ENCODE peak calls at places on chromosomes 7 and 10, in ten cellular contexts. Q, G, K, A, Z, Y, W, T, H and L are unnamed samples. For H3K9me3 and H3K4me1, the result is how much of the 10 kb centered on the place peaks cover.

GRCh38 chr7:50657341-50657873 is 92.2 kb upstream of the DDC start:
- DNase-seq in Q (no peak), Y (no peak), A (no peak), Z (no peak), G (peak), T (no peak), H (peak), W (no peak), K (peak), L (peak)

GRCh38 chr7:51026341-51026740 is 243.6 kb upstream of the GRB10 start:
- DNase-seq in Y (no peak), H (peak), T (no peak), G (no peak), A (no peak), Z (no peak), W (no peak), Q (no peak), K (no peak), L (no peak)

GRCh38 chr10:34795334-34795733 is 19.8 kb downstream of the PARD3 start:
- DNase-seq in H (no peak), A (no peak), G (no peak), Y (no peak), K (no peak), Z (no peak), W (no peak), T (peak), Q (no peak), L (no peak)

GRCh38 chr10:29806350-29806788 is 171.6 kb upstream of the SVIL start:
- DNase-seq in Z (no peak), H (no peak), T (no peak), A (no peak), Y (no peak), G (peak), W (no peak), Q (no peak), K (no peak), L (no peak)

GRCh38 chr7:18895456-18895855 is 222.0 kb downstream of the TWIST1 start:
- DNase-seq in W (no peak), Q (no peak), T (no peak), A (no peak), Y (no peak), H (no peak), Z (no peak), G (peak), K (no peak), L (no peak)

GRCh38 chr7:128959296-128959695 is 21.6 kb downstream of the IRF5 start:
- DNase-seq in H (no peak), T (no peak), K (no peak), G (no peak), A (no peak), W (no peak), Y (no peak), Z (no peak), Q (no peak), L (no peak)

GRCh38 chr10:97686301-97686961 is 610 bp downstream of the AVPI1 start:
- DNase-seq in T (no peak), W (no peak), G (peak), K (no peak), Z (no peak), Y (peak), A (no peak), H (peak), Q (no peak), L (no peak)

GRCh38 chr7:104926905-104927454 is 87.0 kb upstream of the KMT2E start:
- DNase-seq in T (no peak), Q (no peak), Z (no peak), K (no peak), A (no peak), Y (no peak), G (no peak), H (no peak), W (no peak), L (no peak)

GRCh38 chr7:23712368-23713284 is 2.6 kb downstream of the STK31 start:
- DNase-seq in W (no peak), Y (peak), Q (no peak), Z (peak), H (no peak), G (peak), A (peak), K (no peak), T (no peak), L (peak)

GRCh38 chr10:68784476-68784875 is 42.9 kb upstream of the STOX1 start:
- DNase-seq in K (no peak), Q (no peak), Z (no peak), A (no peak), T (no peak), G (no peak), W (no peak), Y (no peak), H (no peak), L (no peak)

GRCh38 chr10:18079665-18080295 is 60.4 kb upstream of the CACNB2 start:
- DNase-seq in K (no peak), H (no peak), Q (no peak), Z (no peak), Y (no peak), T (no peak), G (peak), W (no peak), A (no peak), L (no peak)

GRCh38 chr7:30548762-30549344 is 44.2 kb upstream of the GGCT start:
- DNase-seq in T (no peak), K (peak), A (no peak), Z (peak), G (peak), H (peak), Y (peak), W (peak), Q (peak), L (peak)

GRCh38 chr7:43779032-43779812 is 20.7 kb downstream of the BLVRA start:
- DNase-seq in K (no peak), Z (no peak), Y (no peak), Q (no peak), G (no peak), W (no peak), A (no peak), T (no peak), H (peak), L (no peak)

GRCh38 chr10:78263521-78263988 is 229.9 kb downstream of the RPS24 start:
- DNase-seq in T (peak), K (no peak), Q (no peak), Y (no peak), G (peak), W (no peak), H (no peak), Z (no peak), A (no peak), L (no peak)

GRCh38 chr7:81110673-81111072 is 191.8 kb upstream of the SEMA3C start:
- DNase-seq in A (no peak), T (no peak), Y (no peak), W (no peak), K (no peak), H (no peak), G (no peak), Q (no peak), Z (no peak), L (no peak)

GRCh38 chr10:120514959-120515358 is 57.9 kb downstream of the PLPP4 start:
- DNase-seq in A (no peak), Y (no peak), G (no peak), Q (no peak), T (no peak), K (no peak), Z (peak), W (no peak), H (no peak), L (no peak)

GRCh38 chr10:46294641-46295230 is 7.9 kb downstream of the ANTXRL start:
- DNase-seq in A (no peak), Y (no peak), H (no peak), T (peak), W (no peak), G (no peak), K (no peak), Z (no peak), Q (no peak), L (no peak)

GRCh38 chr7:455110-455928 is 64.3 kb downstream of the PDGFA start:
- DNase-seq in W (no peak), Y (no peak), G (no peak), K (peak), T (peak), Z (peak), Q (no peak), A (no peak), H (no peak), L (peak)

GRCh38 chr10:110852255-110852896 is 19.4 kb upstream of the PDCD4 start:
- DNase-seq in Y (no peak), A (no peak), Z (no peak), W (no peak), H (peak), G (peak), K (no peak), Q (peak), T (no peak), L (no peak)

GRCh38 chr10:63769367-63769766 is 248.2 kb downstream of the REEP3 start:
- DNase-seq in Z (no peak), A (no peak), K (no peak), Q (no peak), G (no peak), W (no peak), H (no peak), T (no peak), Y (no peak), L (no peak)

GRCh38 chr7:28458732-28459131 is 46.4 kb downstream of the CREB5 start:
- DNase-seq in W (no peak), Q (no peak), A (no peak), H (no peak), G (no peak), T (no peak), Y (no peak), K (no peak), Z (no peak), L (no peak)

GRCh38 chr7:4882742-4883351 is 669 bp downstream of the RADIL start:
- DNase-seq in T (no peak), G (peak), W (no peak), H (no peak), Z (peak), K (no peak), A (peak), Y (no peak), Q (no peak), L (peak)

DNA sequence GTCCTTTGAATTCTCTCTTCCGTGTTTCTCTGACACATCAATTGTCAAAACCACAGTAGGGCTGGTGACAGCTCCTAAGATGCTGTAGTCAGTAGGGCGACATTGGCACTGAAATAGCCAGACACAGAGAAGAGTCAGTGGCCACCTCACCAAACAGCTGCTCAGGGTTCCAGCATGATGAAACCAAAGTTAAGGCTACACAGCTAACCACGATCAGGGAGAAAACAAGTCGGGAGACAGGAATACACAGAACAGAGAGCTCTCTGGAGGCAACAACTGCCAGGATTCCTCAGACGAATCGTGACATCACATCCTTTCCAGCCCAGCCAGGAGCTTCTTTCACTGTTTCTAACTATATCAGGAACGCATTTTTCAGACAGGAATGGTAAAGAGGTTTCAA is 922.2 kb downstream of the SORCS1 start:
- DNase-seq in Z (no peak), K (no peak), G (no peak), Y (no peak), T (no peak), A (no peak), W (no peak), Q (no peak), H (no peak), L (no peak)
- H3K9me3 ChIP-seq in Z (under half), K (under half), G (under half), Y (under half), T (under half), A (under half), W (under half), Q (under half), H (under half), L (under half)

GRCh38 chr10:5449227-5449626 is 36.9 kb downstream of the NET1 start:
- DNase-seq in Z (no peak), T (no peak), Y (no peak), A (no peak), H (no peak), K (no peak), G (peak), W (no peak), Q (no peak), L (no peak)

GRCh38 chr10:5447611-5448071 is 35.3 kb downstream of the NET1 start:
- DNase-seq in G (peak), Z (no peak), A (peak), Y (peak), W (no peak), Q (no peak), T (no peak), K (no peak), H (no peak), L (no peak)

GRCh38 chr10:5450605-5451384 is 38.4 kb downstream of the NET1 start:
- DNase-seq in G (peak), Q (no peak), A (no peak), H (no peak), K (no peak), Y (no peak), W (no peak), T (no peak), Z (no peak), L (no peak)

GRCh38 chr10:5448333-5449048 is 36.1 kb downstream of the NET1 start:
- DNase-seq in A (no peak), Q (no peak), K (no peak), Y (no peak), T (no peak), G (peak), Z (no peak), H (no peak), W (no peak), L (no peak)

DNA sequence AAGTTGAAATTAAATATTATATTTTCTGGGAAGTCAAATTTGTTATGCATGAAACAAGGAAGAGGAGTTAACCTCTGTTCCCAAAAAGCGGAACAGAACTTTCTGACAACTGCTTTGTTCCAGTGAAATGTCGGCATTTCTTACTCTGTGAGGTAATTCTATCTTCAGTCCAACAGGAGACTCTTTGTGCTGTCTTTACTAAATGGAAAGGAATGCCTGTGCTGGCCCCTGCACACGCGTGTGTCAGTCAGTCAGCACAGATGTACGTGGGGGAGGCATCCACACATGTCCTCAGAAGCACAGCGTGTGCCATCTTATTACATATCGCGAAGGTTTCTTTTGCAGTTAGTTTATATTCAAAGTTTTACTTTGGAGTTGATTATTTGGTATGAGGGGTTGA is 37.5 kb downstream of the NET1 start:
- DNase-seq in Z (no peak), Y (no peak), A (no peak), H (no peak), W (no peak), K (peak), Q (no peak), T (no peak), G (peak), L (peak)
- H3K4me3 ChIP-seq in Z (no peak), Y (no peak), A (no peak), H (peak), W (no peak), K (peak), Q (peak), T (no peak), G (peak), L (no peak)

DNA sequence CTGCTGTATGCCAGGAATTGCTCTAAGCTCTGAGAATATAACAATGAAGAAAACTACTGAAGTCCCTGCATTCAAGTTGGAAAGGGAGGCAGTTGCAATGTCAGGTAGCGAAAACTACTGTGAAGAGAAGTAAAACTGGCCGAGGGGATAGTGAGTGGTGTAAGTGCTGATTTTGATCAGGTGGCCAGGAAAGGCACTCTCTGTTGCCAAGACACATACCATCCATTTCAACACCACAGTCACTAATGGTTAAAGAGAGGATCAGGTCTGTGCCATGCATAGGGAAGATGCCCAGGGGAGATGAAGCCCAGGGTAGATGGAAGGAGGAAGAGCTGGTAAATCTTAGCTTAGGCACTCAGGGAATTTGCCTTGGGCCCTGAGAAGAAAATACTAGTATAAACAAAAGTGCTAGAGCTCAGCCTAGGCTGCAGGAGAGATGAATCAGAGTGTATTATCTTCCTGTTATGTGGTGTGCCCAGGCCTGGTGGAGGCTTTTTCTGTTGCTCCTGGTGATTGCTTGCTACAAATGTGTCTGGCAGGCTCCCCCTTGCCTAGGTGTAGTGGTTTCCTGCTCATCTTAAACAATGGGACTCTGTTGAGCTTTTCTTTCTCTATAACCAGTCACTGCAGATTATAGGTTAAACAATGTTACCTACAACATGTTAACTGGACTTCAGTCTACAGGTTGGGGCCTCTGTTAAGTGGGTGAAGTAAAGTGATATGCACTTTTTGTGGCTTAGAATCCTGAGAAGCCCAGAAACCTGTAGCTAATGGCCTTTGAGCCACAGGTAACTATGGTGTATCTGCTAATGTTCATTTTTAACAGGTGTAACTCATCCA is 125.5 kb downstream of the LRRC4 start:
- DNase-seq in Q (no peak), K (no peak), H (no peak), Z (no peak), A (no peak), T (no peak), Y (no peak), W (no peak), G (peak), L (no peak)
- H3K4me1 ChIP-seq in Q (under half), K (under half), H (under half), Z (under half), A (under half), T (under half), Y (half or more), W (under half), G (under half), L (under half)

GRCh38 chr10:132499367-132499685 is 38.3 kb upstream of the INPP5A start:
- DNase-seq in T (peak), G (no peak), A (no peak), K (no peak), Q (no peak), Y (no peak), H (no peak), W (no peak), Z (no peak), L (no peak)

GRCh38 chr10:132498562-132499366 is 38.8 kb upstream of the INPP5A start:
- DNase-seq in T (peak), K (no peak), Z (no peak), A (no peak), W (no peak), G (no peak), Y (no peak), H (no peak), Q (no peak), L (no peak)

GRCh38 chr10:132497083-132497680 is 40.4 kb upstream of the INPP5A start:
- DNase-seq in A (no peak), T (peak), Z (no peak), H (no peak), W (no peak), K (no peak), Y (no peak), Q (no peak), G (no peak), L (no peak)

GRCh38 chr10:132496360-132497082 is 41.1 kb upstream of the INPP5A start:
- DNase-seq in Y (no peak), T (peak), G (no peak), Q (no peak), W (no peak), K (no peak), Z (no peak), H (no peak), A (no peak), L (no peak)

GRCh38 chr10:132497788-132498561 is 39.6 kb upstream of the INPP5A start:
- DNase-seq in Z (no peak), A (no peak), T (peak), Y (no peak), H (no peak), G (peak), W (no peak), Q (no peak), K (peak), L (no peak)
- H3K9me3 ChIP-seq in Z (under half), A (under half), T (under half), Y (under half), H (under half), G (under half), W (under half), Q (under half), K (under half), L (under half)

GRCh38 chr7:106776618-106777347 is 88.3 kb upstream of the PIK3CG start:
- DNase-seq in H (no peak), Z (no peak), Y (no peak), T (no peak), A (no peak), K (no peak), Q (no peak), G (no peak), W (no peak), L (no peak)

GRCh38 chr7:106774768-106775551 is 90.1 kb upstream of the PIK3CG start:
- DNase-seq in W (no peak), T (no peak), Q (no peak), K (no peak), H (no peak), Z (no peak), A (no peak), Y (no peak), G (peak), L (peak)

GRCh38 chr7:106774213-106774767 is 90.8 kb upstream of the PIK3CG start:
- DNase-seq in H (no peak), A (no peak), Q (no peak), T (no peak), G (no peak), Y (no peak), Z (no peak), K (no peak), W (no peak), L (no peak)

GRCh38 chr7:106775975-106776607 is 89.0 kb upstream of the PIK3CG start:
- DNase-seq in G (no peak), W (no peak), Y (no peak), K (no peak), T (no peak), Z (no peak), Q (no peak), A (no peak), H (no peak), L (no peak)

DNA sequence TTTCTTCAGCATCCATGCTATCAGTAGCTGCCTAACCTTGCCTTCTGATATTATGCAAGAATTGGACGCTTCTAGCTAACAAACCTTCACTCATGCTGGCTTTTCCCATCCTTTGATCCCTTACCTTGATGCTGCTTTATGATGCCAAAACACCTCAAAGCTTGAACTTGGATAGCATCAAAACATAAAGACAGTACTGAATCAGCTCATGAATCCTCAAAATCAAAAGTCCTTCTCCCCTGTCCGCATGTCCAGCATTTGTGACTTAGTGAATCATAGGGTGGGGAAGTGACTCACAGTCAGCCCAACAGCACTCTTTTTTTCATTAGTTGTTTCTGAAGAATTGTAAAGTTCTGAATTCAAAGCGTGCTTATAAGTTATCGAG is 89.5 kb upstream of the PIK3CG start:
- DNase-seq in Q (no peak), W (no peak), G (peak), K (no peak), T (no peak), Z (no peak), A (no peak), Y (no peak), H (no peak), L (no peak)
- H3K4me3 ChIP-seq in Q (no peak), W (no peak), G (peak), K (no peak), T (no peak), Z (peak), A (no peak), Y (no peak), H (no peak), L (no peak)

GRCh38 chr10:124698560-124699470 is 45.4 kb downstream of the FAM53B start:
- DNase-seq in T (peak), Z (no peak), Y (no peak), G (no peak), A (no peak), H (no peak), Q (no peak), W (no peak), K (no peak), L (no peak)
- H3K4me1 ChIP-seq in T (half or more), Z (under half), Y (half or more), G (under half), A (half or more), H (under half), Q (under half), W (half or more), K (half or more), L (under half)

GRCh38 chr10:82091413-82091812 is 216.4 kb downstream of the NRG3 start:
- DNase-seq in K (no peak), H (no peak), Q (no peak), Y (no peak), T (no peak), G (no peak), W (no peak), A (no peak), Z (no peak), L (no peak)
- H3K9me3 ChIP-seq in K (under half), H (under half), Q (under half), Y (under half), T (under half), G (under half), W (under half), A (under half), Z (under half), L (under half)